ENCODE peak calls at places on chromosomes 13 and 19, in nine cellular contexts. H, T, I, J, C, S, O, M and N are unnamed samples.

GRCh38 chr13:33217256-33217655 is 68.3 kb downstream of the STARD13 start:
- DNase-seq in H (no peak), T (no peak), I (no peak), J (no peak), C (no peak), S (no peak), O (no peak), M (no peak), N (no peak)

GRCh38 chr13:103188688-103189326 is 122.6 kb upstream of the SLC10A2 start:
- DNase-seq in H (no peak), T (peak), I (peak), J (no peak), C (peak), S (no peak), O (no peak), M (no peak), N (peak)

GRCh38 chr19:46786236-46787039 is 2.0 kb downstream of the SLC1A5 start:
- DNase-seq in H (peak), T (peak), I (peak), J (no peak), C (no peak), S (peak), O (peak), M (peak), N (no peak)

GRCh38 chr19:51994048-51994644 is 7.5 kb upstream of the ZNF350 start:
- DNase-seq in H (no peak), T (no peak), I (no peak), J (no peak), C (no peak), S (no peak), O (no peak), M (no peak), N (no peak)

GRCh38 chr13:96093296-96094006 is 3.5 kb downstream of the HS6ST3 start:
- DNase-seq in H (no peak), T (no peak), I (no peak), J (no peak), C (no peak), S (no peak), O (no peak), M (no peak), N (no peak)

GRCh38 chr13:75857291-75857690 is 221.2 kb downstream of the LMO7 start:
- DNase-seq in H (no peak), T (no peak), I (no peak), J (no peak), C (no peak), S (no peak), O (no peak), M (no peak), N (no peak)

GRCh38 chr13:31046711-31047279 is 114.3 kb downstream of the TEX26 start:
- DNase-seq in H (no peak), T (no peak), I (peak), J (no peak), C (peak), S (no peak), O (no peak), M (no peak), N (peak)

GRCh38 chr13:23806874-23807522 is 82.2 kb downstream of the MIPEP start:
- DNase-seq in H (no peak), T (no peak), I (no peak), J (no peak), C (no peak), S (no peak), O (no peak), M (no peak), N (no peak)

GRCh38 chr19:29675650-29676186 is 10.5 kb downstream of the PLEKHF1 start:
- DNase-seq in H (no peak), T (no peak), I (no peak), J (no peak), C (no peak), S (no peak), O (no peak), M (no peak), N (no peak)

GRCh38 chr19:16654151-16654550 is 5.8 kb downstream of the SMIM7 start:
- DNase-seq in H (no peak), T (peak), I (no peak), J (no peak), C (no peak), S (peak), O (no peak), M (no peak), N (no peak)

GRCh38 chr19:41577144-41577830 is 1.3 kb downstream of the CEACAM21 start:
- DNase-seq in H (no peak), T (no peak), I (no peak), J (no peak), C (no peak), S (no peak), O (no peak), M (no peak), N (no peak)

GRCh38 chr13:41675306-41675705 is 218.0 kb downstream of the RGCC start:
- DNase-seq in H (peak), T (peak), I (no peak), J (no peak), C (no peak), S (no peak), O (no peak), M (no peak), N (no peak)

GRCh38 chr13:98097749-98098148 is 45.1 kb upstream of the FARP1 start:
- DNase-seq in H (no peak), T (no peak), I (no peak), J (no peak), C (no peak), S (no peak), O (no peak), M (no peak), N (no peak)

GRCh38 chr13:94607056-94607455 is 5.4 kb downstream of the GPR180 start:
- DNase-seq in H (no peak), T (no peak), I (no peak), J (no peak), C (no peak), S (no peak), O (no peak), M (no peak), N (no peak)

GRCh38 chr13:36428083-36428482 is 4.2 kb upstream of the CCNA1 start:
- DNase-seq in H (no peak), T (peak), I (no peak), J (no peak), C (no peak), S (no peak), O (no peak), M (no peak), N (no peak)

GRCh38 chr19:1038995-1039645 is 787 bp upstream of the ABCA7 start:
- DNase-seq in H (peak), T (no peak), I (no peak), J (no peak), C (no peak), S (no peak), O (no peak), M (no peak), N (no peak)

GRCh38 chr19:1001538-1002166 is 1.4 kb downstream of the GRIN3B start:
- DNase-seq in H (no peak), T (peak), I (peak), J (no peak), C (no peak), S (no peak), O (peak), M (peak), N (peak)

GRCh38 chr13:41361501-41361900 is 50.4 kb downstream of the NAA16 start:
- DNase-seq in H (no peak), T (no peak), I (no peak), J (no peak), C (no peak), S (no peak), O (no peak), M (no peak), N (no peak)

GRCh38 chr19:31378404-31378803 is 29.2 kb upstream of the TSHZ3 start:
- DNase-seq in H (peak), T (peak), I (no peak), J (no peak), C (no peak), S (peak), O (no peak), M (no peak), N (no peak)

GRCh38 chr13:110194456-110194855 is 112.5 kb downstream of the COL4A1 start:
- DNase-seq in H (no peak), T (no peak), I (no peak), J (no peak), C (no peak), S (no peak), O (no peak), M (no peak), N (no peak)

GRCh38 chr13:86403213-86403612 is 604.0 kb upstream of the SLITRK6 start:
- DNase-seq in H (no peak), T (no peak), I (no peak), J (no peak), C (no peak), S (no peak), O (no peak), M (no peak), N (no peak)

GRCh38 chr13:37446503-37446902 is 152.1 kb downstream of the POSTN start:
- DNase-seq in H (peak), T (peak), I (no peak), J (no peak), C (no peak), S (peak), O (no peak), M (no peak), N (no peak)